ENCODE peak calls at places on chromosome 19, in ten cellular contexts. O, J, W, R, V, Z, A, N, M and L are unnamed samples.

GRCh38 chr19:5580116-5580515 is 12.4 kb upstream of the TINCR start:
- DNase-seq in O (no peak), J (no peak), W (no peak), R (no peak), V (no peak), Z (no peak), A (no peak), N (no peak), M (no peak), L (no peak)

GRCh38 chr19:47445527-47445926 is 26.2 kb downstream of the SLC8A2 start:
- DNase-seq in O (no peak), J (no peak), W (no peak), R (no peak), V (no peak), Z (no peak), A (no peak), N (no peak), M (no peak), L (no peak)

GRCh38 chr19:50328257-50329145 is 676 bp downstream of the KCNC3 start:
- DNase-seq in O (peak; percentile 42), J (peak; percentile 76), W (no peak), R (no peak), V (no peak), Z (no peak), A (peak; percentile 55), N (peak; percentile 27), M (no peak), L (no peak)

GRCh38 chr19:38734426-38735256 is 9.6 kb downstream of the CAPN12 start:
- DNase-seq in O (no peak), J (peak; percentile 80), W (peak; percentile 71), R (no peak), V (peak; percentile 63), Z (no peak), A (peak; percentile 66), N (peak; percentile 38), M (peak; percentile 52), L (no peak)

GRCh38 chr19:49196527-49197240 is 39.1 kb downstream of the TRPM4 start:
- DNase-seq in O (peak; percentile 62), J (no peak), W (no peak), R (no peak), V (no peak), Z (no peak), A (no peak), N (no peak), M (no peak), L (no peak)

GRCh38 chr19:39190768-39191167 is 6.0 kb upstream of the NCCRP1 start:
- DNase-seq in O (no peak), J (no peak), W (no peak), R (no peak), V (no peak), Z (no peak), A (no peak), N (no peak), M (no peak), L (no peak)

GRCh38 chr19:2952953-2953481 is 8.2 kb upstream of the ZNF77 start:
- DNase-seq in O (no peak), J (peak; percentile 49), W (no peak), R (no peak), V (no peak), Z (peak; percentile 55), A (peak; percentile 64), N (no peak), M (peak; percentile 98), L (no peak)

GRCh38 chr19:24033962-24034342 is 53.0 kb upstream of the ZNF254 start:
- DNase-seq in O (peak; percentile 35), J (peak; percentile 56), W (peak; percentile 37), R (peak; percentile 33), V (peak; percentile 65), Z (peak; percentile 66), A (peak; percentile 89), N (peak; percentile 22), M (peak; percentile 81), L (peak; percentile 56)

GRCh38 chr19:46959962-46960556 is 59.6 kb upstream of the NPAS1 start:
- DNase-seq in O (no peak), J (no peak), W (no peak), R (no peak), V (no peak), Z (no peak), A (no peak), N (no peak), M (no peak), L (no peak)

GRCh38 chr19:51016798-51017683 is 2.5 kb downstream of the KLK10 start:
- DNase-seq in O (peak; percentile 68), J (peak; percentile 53), W (no peak), R (peak; percentile 86), V (peak; percentile 36), Z (peak; percentile 39), A (peak; percentile 66), N (peak; percentile 53), M (peak; percentile 49), L (peak; percentile 52)

GRCh38 chr19:1395194-1396018 is 5.9 kb downstream of the GAMT start:
- DNase-seq in O (peak; percentile 48), J (no peak), W (no peak), R (no peak), V (no peak), Z (no peak), A (no peak), N (no peak), M (no peak), L (no peak)

GRCh38 chr19:898663-899062 is 5.4 kb downstream of the RNU6-9 start:
- DNase-seq in O (no peak), J (peak; percentile 80), W (peak; percentile 67), R (no peak), V (no peak), Z (no peak), A (no peak), N (peak; percentile 48), M (no peak), L (no peak)

GRCh38 chr19:2624537-2625091 is 77.9 kb downstream of the GNG7 start:
- DNase-seq in O (peak; percentile 71), J (peak; percentile 70), W (peak; percentile 70), R (no peak), V (no peak), Z (no peak), A (peak; percentile 37), N (no peak), M (no peak), L (no peak)

GRCh38 chr19:15062036-15062435 is 12.8 kb downstream of the CASP14 start:
- DNase-seq in O (no peak), J (no peak), W (no peak), R (no peak), V (no peak), Z (no peak), A (no peak), N (no peak), M (no peak), L (no peak)

GRCh38 chr19:10352764-10353671 is 13.6 kb upstream of the ICAM3 start:
- DNase-seq in O (peak; percentile 87), J (no peak), W (no peak), R (peak; percentile 65), V (no peak), Z (peak; percentile 20), A (no peak), N (no peak), M (no peak), L (no peak)

GRCh38 chr19:42023121-42023942 is 29.3 kb upstream of the ATP1A3 start:
- DNase-seq in O (no peak), J (peak; percentile 50), W (no peak), R (peak; percentile 55), V (no peak), Z (no peak), A (peak; percentile 70), N (peak; percentile 24), M (peak; percentile 26), L (peak; percentile 34)

GRCh38 chr19:53978975-53979801 is 12.2 kb upstream of the CACNG6 start:
- DNase-seq in O (no peak), J (no peak), W (no peak), R (no peak), V (no peak), Z (no peak), A (no peak), N (no peak), M (no peak), L (no peak)

GRCh38 chr19:10812902-10813404 is 23.1 kb downstream of the TMED1 start:
- DNase-seq in O (no peak), J (no peak), W (no peak), R (no peak), V (peak; percentile 96), Z (peak; percentile 92), A (peak; percentile 99), N (no peak), M (peak; percentile 73), L (no peak)

GRCh38 chr19:1748115-1748702 is 5.1 kb upstream of the ONECUT3 start:
- DNase-seq in O (no peak), J (peak; percentile 66), W (peak; percentile 50), R (no peak), V (no peak), Z (no peak), A (no peak), N (no peak), M (peak; percentile 78), L (no peak)

GRCh38 chr19:12453495-12453894 is 12.7 kb upstream of the ZNF443 start:
- DNase-seq in O (no peak), J (no peak), W (no peak), R (no peak), V (no peak), Z (no peak), A (no peak), N (no peak), M (peak; percentile 69), L (no peak)

GRCh38 chr19:51367565-51368365 is 1.0 kb downstream of the CLDND2 start:
- DNase-seq in O (peak; percentile 99), J (peak; percentile 100), W (peak; percentile 100), R (peak; percentile 98), V (peak; percentile 96), Z (peak; percentile 98), A (peak; percentile 99), N (peak; percentile 99), M (peak; percentile 98), L (peak; percentile 99)

GRCh38 chr19:44822670-44823372 is 13.9 kb downstream of the BCAM start:
- DNase-seq in O (no peak), J (no peak), W (no peak), R (no peak), V (no peak), Z (no peak), A (no peak), N (no peak), M (no peak), L (no peak)

GRCh38 chr19:46201413-46202310 is 27.9 kb upstream of the IGFL1 start:
- DNase-seq in O (no peak), J (no peak), W (no peak), R (no peak), V (no peak), Z (no peak), A (peak; percentile 36), N (no peak), M (peak; percentile 37), L (no peak)

GRCh38 chr19:15248106-15248505 is 15.9 kb upstream of the EPHX3 start:
- DNase-seq in O (no peak), J (no peak), W (no peak), R (no peak), V (peak; percentile 91), Z (no peak), A (no peak), N (no peak), M (no peak), L (no peak)

GRCh38 chr19:3067549-3067948 is 5.3 kb upstream of the TLE5 start:
- DNase-seq in O (no peak), J (no peak), W (no peak), R (no peak), V (no peak), Z (no peak), A (no peak), N (no peak), M (no peak), L (no peak)

GRCh38 chr19:42467437-42467760 is 24.7 kb upstream of the CXCL17 start:
- DNase-seq in O (no peak), J (no peak), W (no peak), R (no peak), V (no peak), Z (no peak), A (no peak), N (no peak), M (no peak), L (no peak)

GRCh38 chr19:14138576-14139265 is 2.3 kb upstream of the ASF1B start:
- DNase-seq in O (no peak), J (no peak), W (no peak), R (no peak), V (peak; percentile 73), Z (peak; percentile 48), A (peak; percentile 39), N (no peak), M (no peak), L (no peak)

GRCh38 chr19:46412983-46413261 is 442 bp downstream of the CCDC8 start:
- DNase-seq in O (no peak), J (no peak), W (no peak), R (no peak), V (no peak), Z (no peak), A (peak; percentile 38), N (no peak), M (no peak), L (no peak)